ENCODE peak calls at places on chromosome 4, in nine cellular contexts. One of them, this sample, is unnamed.

GRCh38 chr4:187175197-187175596 is 451.5 kb upstream of the FAT1 start:
- DNase-seq in uterus: no peak
- DNase-seq in suprapubic skin: no peak
- DNase-seq in transverse colon: no peak
- DNase-seq in GM12878: no peak
- DNase-seq in lower leg skin: no peak
- DNase-seq in HCT116: no peak
- DNase-seq in thyroid gland: no peak
- DNase-seq in heart left ventricle: no peak
- DNase-seq in this sample: no peak

GRCh38 chr4:101218346-101218745 is 129.0 kb downstream of the PPP3CA start:
- DNase-seq in uterus: no peak
- DNase-seq in lower leg skin: no peak
- DNase-seq in transverse colon: no peak
- DNase-seq in HCT116: no peak
- DNase-seq in GM12878: no peak
- DNase-seq in heart left ventricle: no peak
- DNase-seq in thyroid gland: no peak
- DNase-seq in suprapubic skin: no peak
- DNase-seq in this sample: no peak

GRCh38 chr4:4762909-4763814 is 96.3 kb upstream of the MSX1 start:
- DNase-seq in GM12878: peak
- DNase-seq in suprapubic skin: no peak
- DNase-seq in lower leg skin: no peak
- DNase-seq in HCT116: peak
- DNase-seq in heart left ventricle: no peak
- DNase-seq in uterus: no peak
- DNase-seq in transverse colon: no peak
- DNase-seq in thyroid gland: no peak
- DNase-seq in this sample: peak

GRCh38 chr4:76504613-76505465 is 69.8 kb downstream of the SHROOM3 start:
- DNase-seq in GM12878: no peak
- DNase-seq in HCT116: peak
- DNase-seq in suprapubic skin: no peak
- DNase-seq in thyroid gland: no peak
- DNase-seq in transverse colon: no peak
- DNase-seq in lower leg skin: no peak
- DNase-seq in uterus: no peak
- DNase-seq in heart left ventricle: no peak
- DNase-seq in this sample: peak

GRCh38 chr4:172009461-172009860 is 196.3 kb downstream of the GALNTL6 start:
- DNase-seq in suprapubic skin: no peak
- DNase-seq in thyroid gland: no peak
- DNase-seq in transverse colon: no peak
- DNase-seq in HCT116: no peak
- DNase-seq in GM12878: no peak
- DNase-seq in lower leg skin: no peak
- DNase-seq in uterus: no peak
- DNase-seq in heart left ventricle: no peak
- DNase-seq in this sample: no peak

GRCh38 chr4:102007959-102008425 is 217.5 kb downstream of the BANK1 start:
- DNase-seq in thyroid gland: no peak
- DNase-seq in heart left ventricle: no peak
- DNase-seq in GM12878: no peak
- DNase-seq in transverse colon: no peak
- DNase-seq in HCT116: no peak
- DNase-seq in uterus: no peak
- DNase-seq in suprapubic skin: no peak
- DNase-seq in lower leg skin: no peak
- DNase-seq in this sample: peak

GRCh38 chr4:163048447-163048846 is 118.2 kb downstream of the NAF1 start:
- DNase-seq in transverse colon: peak
- DNase-seq in heart left ventricle: no peak
- DNase-seq in lower leg skin: no peak
- DNase-seq in thyroid gland: no peak
- DNase-seq in uterus: no peak
- DNase-seq in suprapubic skin: no peak
- DNase-seq in HCT116: peak
- DNase-seq in GM12878: no peak
- DNase-seq in this sample: peak

GRCh38 chr4:166366012-166366411 is 493.0 kb downstream of the TLL1 start:
- DNase-seq in lower leg skin: no peak
- DNase-seq in heart left ventricle: no peak
- DNase-seq in uterus: no peak
- DNase-seq in HCT116: no peak
- DNase-seq in suprapubic skin: no peak
- DNase-seq in thyroid gland: no peak
- DNase-seq in GM12878: no peak
- DNase-seq in transverse colon: no peak
- DNase-seq in this sample: no peak

GRCh38 chr4:2930135-2930805 is 32.9 kb downstream of the NOP14 start:
- DNase-seq in GM12878: no peak
- DNase-seq in HCT116: no peak
- DNase-seq in suprapubic skin: peak
- DNase-seq in transverse colon: no peak
- DNase-seq in lower leg skin: no peak
- DNase-seq in thyroid gland: peak
- DNase-seq in heart left ventricle: no peak
- DNase-seq in uterus: peak
- DNase-seq in this sample: no peak

GRCh38 chr4:159281781-159282180 is 178.9 kb downstream of the RAPGEF2 start:
- DNase-seq in GM12878: no peak
- DNase-seq in heart left ventricle: no peak
- DNase-seq in HCT116: no peak
- DNase-seq in transverse colon: no peak
- DNase-seq in suprapubic skin: no peak
- DNase-seq in lower leg skin: no peak
- DNase-seq in uterus: no peak
- DNase-seq in thyroid gland: no peak
- DNase-seq in this sample: no peak

GRCh38 chr4:38163216-38164006 is 203.2 kb downstream of the PTTG2 start:
- DNase-seq in thyroid gland: no peak
- DNase-seq in HCT116: no peak
- DNase-seq in heart left ventricle: no peak
- DNase-seq in suprapubic skin: no peak
- DNase-seq in lower leg skin: no peak
- DNase-seq in transverse colon: no peak
- DNase-seq in uterus: no peak
- DNase-seq in GM12878: no peak
- DNase-seq in this sample: no peak

GRCh38 chr4:118313098-118313497 is 39.7 kb downstream of the PRSS12 start:
- DNase-seq in thyroid gland: no peak
- DNase-seq in lower leg skin: no peak
- DNase-seq in uterus: no peak
- DNase-seq in HCT116: no peak
- DNase-seq in GM12878: no peak
- DNase-seq in heart left ventricle: no peak
- DNase-seq in transverse colon: no peak
- DNase-seq in suprapubic skin: no peak
- DNase-seq in this sample: no peak

DNA sequence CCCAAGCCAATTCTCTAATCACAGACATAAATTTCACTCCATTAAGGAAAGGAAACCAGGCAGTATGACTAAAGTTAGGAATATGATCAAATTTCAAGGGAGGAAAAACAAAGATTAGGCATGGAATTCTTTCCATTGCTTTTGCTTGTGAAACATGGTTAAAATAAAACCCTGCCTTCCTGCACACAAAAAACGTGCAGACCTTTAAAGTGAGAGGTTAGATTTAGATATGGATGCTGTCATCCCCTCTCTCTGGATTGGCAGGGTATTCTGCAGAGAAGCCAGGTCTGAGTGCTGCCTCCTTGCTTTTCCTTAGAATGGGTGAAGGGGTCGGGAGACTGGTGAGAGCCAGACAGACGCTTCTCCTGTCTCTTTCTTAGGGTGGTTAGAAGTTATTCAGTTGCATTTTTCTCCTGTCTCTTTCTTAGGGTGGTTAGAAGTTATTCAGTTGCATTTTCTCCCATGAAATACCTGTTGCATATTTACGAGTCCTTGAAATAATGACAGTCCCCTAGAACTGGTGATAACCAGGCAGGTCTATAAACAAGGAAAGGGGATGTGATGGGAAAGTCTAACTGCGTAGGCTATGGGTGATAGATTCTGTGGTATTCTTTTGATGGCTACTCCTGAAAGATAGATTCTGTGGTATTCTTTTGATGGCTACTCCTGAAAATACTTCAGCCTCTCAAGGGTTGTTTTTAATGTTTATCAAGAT is 163.5 kb downstream of the SPRY1 start:
- DNase-seq in suprapubic skin: no peak
- DNase-seq in thyroid gland: no peak
- DNase-seq in lower leg skin: no peak
- DNase-seq in uterus: no peak
- DNase-seq in GM12878: no peak
- DNase-seq in transverse colon: no peak
- DNase-seq in heart left ventricle: no peak
- DNase-seq in HCT116: no peak
- DNase-seq in this sample: no peak
- H3K4me3 ChIP-seq in suprapubic skin: no peak
- H3K4me3 ChIP-seq in thyroid gland: no peak
- H3K4me3 ChIP-seq in lower leg skin: no peak
- H3K4me3 ChIP-seq in uterus: no peak
- H3K4me3 ChIP-seq in GM12878: no peak
- H3K4me3 ChIP-seq in transverse colon: no peak
- H3K4me3 ChIP-seq in heart left ventricle: no peak
- H3K4me3 ChIP-seq in HCT116: no peak
- H3K4me3 ChIP-seq in this sample: no peak

DNA sequence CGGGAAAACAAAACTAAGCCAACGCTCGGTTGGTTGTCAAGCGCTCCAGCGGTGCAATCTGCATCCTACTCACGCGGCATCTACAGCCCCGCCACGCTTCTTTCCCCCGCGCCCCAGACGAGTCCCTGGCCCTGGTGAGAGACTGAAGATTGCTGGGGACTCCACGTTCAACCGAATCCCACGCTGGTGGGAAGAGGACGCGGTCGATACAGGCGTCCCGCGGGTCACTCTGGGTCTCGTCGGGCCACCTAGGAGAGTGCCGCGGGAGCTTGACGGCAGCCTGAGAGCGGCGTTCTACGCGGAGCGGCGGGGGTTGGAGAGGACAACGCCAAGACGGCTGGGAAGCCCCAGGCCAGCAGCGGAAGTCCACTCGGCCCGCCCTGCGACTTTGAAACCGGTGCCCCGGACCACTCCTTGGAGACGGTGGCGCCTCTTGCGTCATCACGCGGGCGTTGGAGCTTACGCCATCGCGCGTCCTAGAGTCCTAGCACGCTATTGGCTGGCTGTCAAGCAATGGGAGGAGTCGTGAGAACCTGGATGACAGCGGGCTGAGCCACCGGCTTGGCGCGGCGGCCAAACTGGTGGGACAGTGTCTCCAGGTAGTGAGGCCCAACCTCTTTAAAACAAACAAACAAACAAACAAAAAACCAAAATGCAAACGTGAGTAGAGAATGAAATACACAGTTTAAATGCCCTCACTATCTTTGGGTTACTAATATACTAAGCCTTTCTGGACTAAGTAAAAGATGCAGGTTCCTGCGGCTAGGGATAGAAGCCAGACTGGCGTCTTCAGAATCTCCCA is at the start of gene SCLT1:
- DNase-seq in HCT116: peak
- DNase-seq in thyroid gland: peak
- DNase-seq in suprapubic skin: peak
- DNase-seq in heart left ventricle: peak
- DNase-seq in uterus: peak
- DNase-seq in transverse colon: peak
- DNase-seq in lower leg skin: peak
- DNase-seq in GM12878: peak
- DNase-seq in this sample: peak
- TF ChIP-seq POLR2A in HCT116: peak
- TF ChIP-seq POLR2A in thyroid gland: peak
- TF ChIP-seq POLR2A in suprapubic skin: no peak
- TF ChIP-seq POLR2A in heart left ventricle: no peak
- TF ChIP-seq POLR2A in uterus: peak
- TF ChIP-seq POLR2A in transverse colon: peak
- TF ChIP-seq POLR2A in lower leg skin: no peak
- TF ChIP-seq POLR2A in GM12878: peak
- TF ChIP-seq POLR2A in this sample: peak

DNA sequence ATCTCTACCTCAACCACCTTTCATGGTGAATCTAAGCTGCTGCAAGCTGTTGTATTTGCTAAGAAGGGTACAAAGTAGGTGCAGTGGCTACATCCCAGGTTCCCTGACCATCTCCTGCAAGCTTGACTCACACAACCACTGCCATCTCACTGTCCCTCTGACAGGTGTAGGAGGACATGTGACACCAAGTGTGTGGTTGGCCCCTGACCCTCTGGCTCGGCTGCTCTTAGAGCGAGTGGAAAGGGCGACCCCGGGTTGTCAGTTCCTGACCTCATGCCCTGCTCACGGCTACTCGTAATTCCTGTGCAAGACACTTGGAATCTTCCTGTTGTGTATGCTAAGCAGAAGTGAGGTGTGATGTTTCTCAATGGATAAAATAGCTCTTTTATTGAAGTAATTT is 184.4 kb downstream of the DCLK2 start:
- DNase-seq in suprapubic skin: no peak
- DNase-seq in lower leg skin: no peak
- DNase-seq in GM12878: no peak
- DNase-seq in transverse colon: no peak
- DNase-seq in thyroid gland: no peak
- DNase-seq in heart left ventricle: no peak
- DNase-seq in uterus: no peak
- DNase-seq in HCT116: no peak
- DNase-seq in this sample: no peak
- TF ChIP-seq CTCF in suprapubic skin: no peak
- TF ChIP-seq CTCF in lower leg skin: no peak
- TF ChIP-seq CTCF in GM12878: no peak
- TF ChIP-seq CTCF in transverse colon: no peak
- TF ChIP-seq CTCF in thyroid gland: no peak
- TF ChIP-seq CTCF in heart left ventricle: no peak
- TF ChIP-seq CTCF in uterus: no peak
- TF ChIP-seq CTCF in HCT116: no peak
- TF ChIP-seq CTCF in this sample: no peak

GRCh38 chr4:39303871-39304270 is 62.3 kb downstream of the RFC1 start:
- DNase-seq in thyroid gland: no peak
- DNase-seq in GM12878: no peak
- DNase-seq in uterus: no peak
- DNase-seq in suprapubic skin: no peak
- DNase-seq in heart left ventricle: no peak
- DNase-seq in HCT116: no peak
- DNase-seq in lower leg skin: no peak
- DNase-seq in transverse colon: no peak
- DNase-seq in this sample: no peak

GRCh38 chr4:39308576-39308975 is 57.6 kb downstream of the RFC1 start:
- DNase-seq in transverse colon: no peak
- DNase-seq in thyroid gland: peak
- DNase-seq in HCT116: no peak
- DNase-seq in heart left ventricle: no peak
- DNase-seq in GM12878: no peak
- DNase-seq in lower leg skin: no peak
- DNase-seq in uterus: peak
- DNase-seq in suprapubic skin: no peak
- DNase-seq in this sample: no peak

GRCh38 chr4:39304651-39305050 is 61.5 kb downstream of the RFC1 start:
- DNase-seq in uterus: no peak
- DNase-seq in HCT116: no peak
- DNase-seq in GM12878: no peak
- DNase-seq in thyroid gland: no peak
- DNase-seq in lower leg skin: no peak
- DNase-seq in suprapubic skin: no peak
- DNase-seq in heart left ventricle: no peak
- DNase-seq in transverse colon: no peak
- DNase-seq in this sample: no peak

GRCh38 chr4:39302901-39303300 is 63.3 kb downstream of the RFC1 start:
- DNase-seq in suprapubic skin: no peak
- DNase-seq in thyroid gland: no peak
- DNase-seq in heart left ventricle: no peak
- DNase-seq in lower leg skin: no peak
- DNase-seq in uterus: no peak
- DNase-seq in GM12878: no peak
- DNase-seq in HCT116: no peak
- DNase-seq in transverse colon: no peak
- DNase-seq in this sample: no peak

GRCh38 chr4:39305902-39306677 is 60.1 kb downstream of the RFC1 start:
- DNase-seq in thyroid gland: no peak
- DNase-seq in uterus: no peak
- DNase-seq in suprapubic skin: no peak
- DNase-seq in heart left ventricle: peak
- DNase-seq in lower leg skin: no peak
- DNase-seq in GM12878: no peak
- DNase-seq in transverse colon: no peak
- DNase-seq in HCT116: no peak
- DNase-seq in this sample: peak
- H3K4me3 ChIP-seq in thyroid gland: no peak
- H3K4me3 ChIP-seq in uterus: no peak
- H3K4me3 ChIP-seq in suprapubic skin: no peak
- H3K4me3 ChIP-seq in heart left ventricle: no peak
- H3K4me3 ChIP-seq in lower leg skin: no peak
- H3K4me3 ChIP-seq in GM12878: no peak
- H3K4me3 ChIP-seq in transverse colon: no peak
- H3K4me3 ChIP-seq in HCT116: no peak
- H3K4me3 ChIP-seq in this sample: no peak

This sample was measured in NB4.